ENCODE peak calls at places on chromosomes 6 and 20, in eight cellular contexts. N is ecto neural progenitor cell; U is activated CD4-positive, alpha-beta T cell treated with anti-CD3 and anti-CD28 coated beads, Interleukin-2, amount 50 U/mL, for 1 hour; J is NAMALWA; T is ovary; Z is T-helper 9 cell; W is amniotic epithelial cell; K is iris pigment epithelial cell. M is an unnamed sample.

GRCh38 chr6:159654483-159655098 is 38.5 kb downstream of the SOD2 start:
- DNase-seq in U (no peak), K (peak), N (peak), J (peak), W (peak), Z (no peak), T (no peak), M (peak)

GRCh38 chr6:32761548-32761947 is 1.8 kb downstream of the HLA-DQB2 start:
- DNase-seq in J (no peak), Z (no peak), N (no peak), K (no peak), U (no peak), W (no peak), T (no peak), M (no peak)

GRCh38 chr20:33437141-33437911 is 6.2 kb downstream of the SNTA1 start:
- DNase-seq in K (peak), W (no peak), N (no peak), J (no peak), T (peak), Z (no peak), U (no peak), M (no peak)

GRCh38 chr6:144006731-144007454 is 1.2 kb downstream of the PLAGL1 start:
- DNase-seq in K (peak), T (peak), W (peak), J (no peak), Z (no peak), N (no peak), U (no peak), M (peak)

GRCh38 chr20:36331182-36331581 is 25.0 kb downstream of the DLGAP4 start:
- DNase-seq in N (no peak), J (no peak), U (no peak), T (no peak), W (no peak), Z (no peak), K (no peak), M (no peak)

GRCh38 chr6:42099340-42100028 is 42.9 kb downstream of the C6orf132 start:
- DNase-seq in Z (no peak), T (no peak), N (no peak), U (no peak), W (peak), J (no peak), K (peak), M (peak)

GRCh38 chr20:881051-881820 is 34.9 kb downstream of the ANGPT4 start:
- DNase-seq in N (no peak), T (no peak), U (no peak), W (peak), Z (no peak), J (no peak), K (peak), M (peak)

GRCh38 chr20:46128310-46129151 is 10.4 kb downstream of the CD40 start:
- DNase-seq in T (no peak), W (no peak), U (no peak), N (peak), Z (no peak), K (peak), J (no peak), M (no peak)

GRCh38 chr20:41983159-41983558 is 365.0 kb upstream of the CHD6 start:
- DNase-seq in J (no peak), T (no peak), U (no peak), Z (no peak), W (no peak), K (no peak), N (no peak), M (no peak)

GRCh38 chr6:24313477-24314141 is 44.2 kb downstream of the DCDC2 start:
- DNase-seq in J (no peak), Z (no peak), N (no peak), K (peak), W (peak), T (no peak), U (no peak), M (no peak)

GRCh38 chr6:53833147-53833546 is 38.3 kb downstream of the LRRC1 start:
- DNase-seq in T (no peak), K (no peak), U (no peak), Z (no peak), N (no peak), W (no peak), J (no peak), M (no peak)

GRCh38 chr20:63679799-63680305 is 16.6 kb upstream of the TNFRSF6B start:
- DNase-seq in N (no peak), Z (no peak), W (no peak), K (no peak), T (no peak), J (no peak), U (no peak), M (no peak)

GRCh38 chr6:11852061-11852619 is 73.5 kb upstream of the ADTRP start:
- DNase-seq in K (no peak), Z (no peak), W (no peak), T (no peak), J (no peak), U (no peak), N (no peak), M (no peak)

GRCh38 chr6:52261229-52261628 is 16.9 kb upstream of the IL17F start:
- DNase-seq in K (peak), N (no peak), W (peak), J (no peak), Z (no peak), U (no peak), T (no peak), M (peak)

M was measured in stromal cell of bone marrow.